ENCODE peak calls at places on chromosomes 11 and 22, in eight cellular contexts. V, L, H, Y, G, Q, T and D are unnamed samples.

GRCh38 chr11:112310867-112311266 is 50.2 kb upstream of the PLET1 start:
- DNase-seq in Y (no peak), H (no peak), V (no peak), G (no peak), T (no peak), Q (no peak), L (no peak), D (no peak)

GRCh38 chr11:115541518-115541917 is 37.3 kb upstream of the CADM1 start:
- DNase-seq in Q (no peak), H (no peak), T (no peak), V (no peak), G (no peak), Y (no peak), L (no peak), D (no peak)

GRCh38 chr22:39185601-39186012 is 33.1 kb upstream of the CBX7 start:
- DNase-seq in L (peak; percentile 37), V (peak; percentile 77), G (no peak), Q (no peak), H (peak; percentile 89), T (peak; percentile 46), Y (peak; percentile 11), D (no peak)

GRCh38 chr11:125690006-125690405 is 9.4 kb upstream of the ACRV1 start:
- DNase-seq in Y (no peak), L (no peak), Q (no peak), H (no peak), G (no peak), T (no peak), V (no peak), D (no peak)

GRCh38 chr11:30488304-30488998 is 97.7 kb downstream of the MPPED2 start:
- DNase-seq in H (peak; percentile 37), G (no peak), L (no peak), Q (peak; percentile 60), V (peak; percentile 56), T (peak; percentile 94), Y (peak; percentile 45), D (no peak)

GRCh38 chr11:22671751-22672150 is 5.3 kb downstream of the GAS2 start:
- DNase-seq in Q (no peak), L (no peak), H (peak; percentile 29), G (no peak), Y (no peak), V (no peak), T (no peak), D (no peak)

GRCh38 chr11:103898577-103899336 is 137.7 kb upstream of the DDI1 start:
- DNase-seq in G (no peak), H (no peak), Y (no peak), Q (no peak), V (no peak), T (no peak), L (no peak), D (no peak)

GRCh38 chr22:26615149-26615548 is 2.7 kb downstream of the CRYBB1 start:
- DNase-seq in Q (no peak), Y (no peak), G (peak; percentile 28), H (no peak), T (no peak), L (no peak), V (no peak), D (no peak)

GRCh38 chr11:96154802-96155520 is 188.0 kb downstream of the MAML2 start:
- DNase-seq in Y (no peak), L (no peak), G (no peak), Q (no peak), H (peak; percentile 70), T (peak; percentile 70), V (peak; percentile 62), D (no peak)

GRCh38 chr22:19892249-19892879 is 37.7 kb upstream of the GNB1L start:
- DNase-seq in T (peak; percentile 70), Y (no peak), V (peak; percentile 80), H (peak; percentile 69), L (no peak), Q (no peak), G (peak; percentile 86), D (no peak)

GRCh38 chr22:44523981-44524759 is 26.1 kb upstream of the RTL6 start:
- DNase-seq in H (peak; percentile 97), G (no peak), L (no peak), Y (no peak), Q (no peak), V (peak; percentile 97), T (peak; percentile 94), D (no peak)

GRCh38 chr11:11396290-11397042 is 43.4 kb upstream of the CSNK2A3 start:
- DNase-seq in L (no peak), V (peak; percentile 89), H (peak; percentile 95), Y (no peak), G (no peak), Q (no peak), T (peak; percentile 17), D (no peak)

GRCh38 chr11:36455658-36456111 is 54.4 kb downstream of the TRAF6 start:
- DNase-seq in Y (peak; percentile 67), L (peak; percentile 16), T (peak; percentile 97), G (no peak), H (peak; percentile 97), V (peak; percentile 100), Q (peak; percentile 20), D (peak; percentile 98)

GRCh38 chr11:125923012-125923579 is 18.8 kb downstream of the DDX25 start:
- DNase-seq in Q (peak; percentile 52), T (peak; percentile 84), Y (peak; percentile 80), V (peak; percentile 74), G (peak; percentile 73), H (peak; percentile 78), L (peak; percentile 62), D (peak; percentile 45)

GRCh38 chr11:30016588-30017363 is at the start of gene KCNA4:
- DNase-seq in G (no peak), L (peak; percentile 46), Y (peak; percentile 6), T (peak; percentile 2), V (no peak), Q (no peak), H (peak; percentile 36), D (peak; percentile 11)

GRCh38 chr11:67016550-67016949 is 6.4 kb upstream of the SYT12 start:
- DNase-seq in V (peak; percentile 20), L (no peak), G (no peak), T (no peak), Y (no peak), H (no peak), Q (no peak), D (no peak)